ENCODE peak calls at places on chromosome 17, in ten cellular contexts. Q is DMS53, F is HS-27A, U is dermis microvascular lymphatic vessel endothelial cell, G is left colon, D is COLO829, O is amniotic stem cell, X is HS-5, H is AG09319, J is T-helper 1 cell. R is an unnamed sample.

GRCh38 chr17:65633146-65633881 is 71.9 kb upstream of the AXIN2 start:
- DNase-seq in O (no peak), J (no peak), F (no peak), H (no peak), G (no peak), U (no peak), Q (peak; percentile 56), D (no peak), X (no peak), R (no peak)

GRCh38 chr17:12089809-12090384 is 69.2 kb downstream of the MAP2K4 start:
- DNase-seq in G (no peak), H (no peak), Q (peak; percentile 77), J (peak; percentile 6), U (no peak), O (no peak), D (peak; percentile 62), F (peak; percentile 76), X (peak; percentile 35), R (no peak)

GRCh38 chr17:77742579-77742978 is 215.9 kb upstream of the TNRC6C start:
- DNase-seq in O (no peak), D (no peak), Q (no peak), F (no peak), G (no peak), J (no peak), H (no peak), X (no peak), U (no peak), R (no peak)

GRCh38 chr17:62737513-62737912 is 70.6 kb downstream of the MARCHF10 start:
- DNase-seq in Q (no peak), F (no peak), G (no peak), O (no peak), X (no peak), H (no peak), U (no peak), D (peak; percentile 46), J (no peak), R (no peak)

GRCh38 chr17:45828171-45829133 is 16.2 kb upstream of the SPPL2C start:
- DNase-seq in O (peak; percentile 62), H (no peak), F (no peak), X (no peak), U (no peak), Q (no peak), G (no peak), J (no peak), D (no peak), R (no peak)

GRCh38 chr17:74744714-74745547 is 3.5 kb upstream of the NHERF1 start:
- DNase-seq in H (peak; percentile 16), O (no peak), F (peak; percentile 41), X (peak; percentile 34), U (peak; percentile 27), G (peak; percentile 75), Q (peak; percentile 80), J (peak; percentile 80), D (peak; percentile 76), R (peak; percentile 99)

GRCh38 chr17:36072431-36073121 is 8.5 kb downstream of the CCL18 start:
- DNase-seq in F (peak; percentile 9), X (no peak), D (peak; percentile 57), U (peak; percentile 24), G (no peak), Q (peak; percentile 56), O (no peak), H (no peak), J (peak; percentile 53), R (no peak)

GRCh38 chr17:40542562-40543411 is 22.5 kb downstream of the CCR7 start:
- DNase-seq in F (no peak), Q (no peak), U (peak; percentile 93), X (no peak), O (no peak), J (no peak), D (no peak), H (peak; percentile 93), G (peak; percentile 81), R (peak; percentile 45)

GRCh38 chr17:78143214-78144145 is 2.7 kb upstream of the C17orf99 start:
- DNase-seq in Q (no peak), H (no peak), X (no peak), F (no peak), G (no peak), J (no peak), O (no peak), U (no peak), D (no peak), R (no peak)

GRCh38 chr17:37239690-37240344 is 136.0 kb upstream of the C17orf78 start:
- DNase-seq in O (no peak), Q (peak; percentile 28), H (peak; percentile 20), G (no peak), U (peak; percentile 22), J (peak; percentile 4), D (peak; percentile 42), X (peak; percentile 16), F (no peak), R (no peak)

GRCh38 chr17:56785396-56785795 is 48.3 kb downstream of the C17orf67 start:
- DNase-seq in U (peak; percentile 77), G (no peak), J (peak; percentile 19), H (peak; percentile 45), F (no peak), Q (no peak), X (peak; percentile 9), O (no peak), D (no peak), R (no peak)

R was measured in pancreas.